ENCODE peak calls at places on chromosomes 6 and 20, in eight cellular contexts. L, I, Y, M, H, V, C and N are unnamed samples.

GRCh38 chr6:219641-220198 is 72.6 kb upstream of the DUSP22 start:
- DNase-seq in Y (peak), L (no peak), V (no peak), I (peak), H (peak), C (peak), M (peak), N (no peak)

GRCh38 chr6:134299236-134299635 is 18.7 kb downstream of the SGK1 start:
- DNase-seq in H (no peak), C (no peak), L (no peak), I (no peak), M (no peak), Y (peak), V (no peak), N (no peak)

GRCh38 chr6:111925296-111925695 is 52.0 kb upstream of the FYN start:
- DNase-seq in Y (peak), H (no peak), L (no peak), I (peak), M (no peak), V (no peak), C (no peak), N (no peak)

GRCh38 chr6:89371849-89372505 is 19.5 kb upstream of the UBE2J1 start:
- DNase-seq in Y (peak), I (peak), M (peak), V (no peak), L (peak), C (peak), H (peak), N (peak)

GRCh38 chr6:125197795-125198269 is 44.3 kb downstream of the TPD52L1 start:
- DNase-seq in Y (peak), C (peak), M (peak), V (no peak), I (no peak), H (no peak), L (no peak), N (no peak)

GRCh38 chr6:34680802-34681515 is 15.6 kb downstream of the ILRUN start:
- DNase-seq in I (peak), L (no peak), M (no peak), Y (peak), H (no peak), C (no peak), V (no peak), N (peak)

GRCh38 chr6:125597411-125598253 is 151.8 kb upstream of the HEY2 start:
- DNase-seq in H (no peak), L (no peak), C (no peak), V (no peak), M (no peak), I (no peak), Y (peak), N (no peak)

GRCh38 chr20:21102691-21103311 is 3.4 kb downstream of the LINC00237 start:
- DNase-seq in Y (peak), H (peak), V (no peak), I (peak), M (peak), L (peak), C (no peak), N (peak)

GRCh38 chr20:39516964-39517363 is 554.8 kb downstream of the DHX35 start:
- DNase-seq in V (no peak), L (no peak), C (no peak), Y (no peak), H (peak), M (no peak), I (peak), N (no peak)

GRCh38 chr6:22421187-22421586 is 124.4 kb upstream of the PRL start:
- DNase-seq in C (no peak), L (no peak), M (no peak), H (no peak), Y (peak), V (no peak), I (no peak), N (no peak)

GRCh38 chr6:64257586-64257985 is 622.0 kb downstream of the PHF3 start:
- DNase-seq in M (no peak), H (no peak), I (no peak), L (no peak), C (no peak), V (no peak), Y (no peak), N (no peak)

GRCh38 chr20:53513168-53513488 is 80.5 kb downstream of the ZNF217 start:
- DNase-seq in V (no peak), H (no peak), C (no peak), I (no peak), L (no peak), M (no peak), Y (peak), N (no peak)

GRCh38 chr6:93343476-93343875 is 75.9 kb downstream of the EPHA7 start:
- DNase-seq in V (no peak), C (no peak), L (no peak), M (no peak), I (no peak), H (no peak), Y (no peak), N (no peak)

GRCh38 chr20:61127311-61128044 is 124.6 kb upstream of the CDH4 start:
- DNase-seq in Y (peak), C (no peak), H (no peak), L (no peak), I (no peak), M (no peak), V (peak), N (no peak)

GRCh38 chr6:86193821-86194220 is 551.1 kb upstream of the SYNCRIP start:
- DNase-seq in H (no peak), L (no peak), M (no peak), I (no peak), C (no peak), Y (no peak), V (no peak), N (no peak)

GRCh38 chr6:140537211-140537610 is 1162.8 kb upstream of the CITED2 start:
- DNase-seq in Y (no peak), L (no peak), I (no peak), H (no peak), C (no peak), V (no peak), M (no peak), N (no peak)

GRCh38 chr6:3233321-3233720 is 5.9 kb upstream of the TUBB2B start:
- DNase-seq in L (no peak), C (no peak), Y (no peak), I (no peak), M (no peak), H (no peak), V (no peak), N (no peak)

GRCh38 chr6:69693749-69694148 is 103.1 kb downstream of the LMBRD1 start:
- DNase-seq in L (no peak), Y (peak), M (no peak), I (no peak), V (no peak), C (no peak), H (no peak), N (no peak)

GRCh38 chr20:14561733-14562132 is 224.3 kb upstream of the FLRT3 start:
- DNase-seq in C (no peak), H (no peak), M (no peak), Y (peak), V (peak), I (no peak), L (no peak), N (no peak)

GRCh38 chr6:28789553-28790083 is 134.2 kb downstream of the TRIM27 start:
- DNase-seq in I (peak), Y (peak), H (no peak), M (no peak), V (no peak), C (peak), L (no peak), N (no peak)

GRCh38 chr6:122154912-122155516 is 244.4 kb upstream of the HSF2 start:
- DNase-seq in L (no peak), V (no peak), I (no peak), C (no peak), M (no peak), Y (no peak), H (no peak), N (no peak)

GRCh38 chr6:36979343-36979742 is 6.7 kb downstream of the MTCH1 start:
- DNase-seq in L (peak), C (no peak), V (no peak), Y (peak), M (no peak), H (no peak), I (no peak), N (peak)
- TF ChIP-seq CTCF in L (peak), C (no peak), V (peak), Y (peak), M (no peak), H (no peak), I (no peak), N (peak)

GRCh38 chr6:105001063-105001462 is 44.2 kb downstream of the LIN28B start:
- DNase-seq in I (no peak), H (no peak), Y (no peak), L (no peak), M (no peak), C (no peak), V (no peak), N (no peak)

GRCh38 chr6:105001906-105002305 is 45.0 kb downstream of the LIN28B start:
- DNase-seq in C (no peak), V (no peak), I (no peak), M (no peak), L (no peak), Y (no peak), H (no peak), N (no peak)

GRCh38 chr6:104995989-104996617 is 39.2 kb downstream of the LIN28B start:
- DNase-seq in L (peak), C (no peak), V (no peak), H (no peak), M (no peak), Y (peak), I (peak), N (no peak)
- TF ChIP-seq CTCF in L (peak), C (peak), V (no peak), H (no peak), M (no peak), Y (peak), I (no peak), N (no peak)

DNA sequence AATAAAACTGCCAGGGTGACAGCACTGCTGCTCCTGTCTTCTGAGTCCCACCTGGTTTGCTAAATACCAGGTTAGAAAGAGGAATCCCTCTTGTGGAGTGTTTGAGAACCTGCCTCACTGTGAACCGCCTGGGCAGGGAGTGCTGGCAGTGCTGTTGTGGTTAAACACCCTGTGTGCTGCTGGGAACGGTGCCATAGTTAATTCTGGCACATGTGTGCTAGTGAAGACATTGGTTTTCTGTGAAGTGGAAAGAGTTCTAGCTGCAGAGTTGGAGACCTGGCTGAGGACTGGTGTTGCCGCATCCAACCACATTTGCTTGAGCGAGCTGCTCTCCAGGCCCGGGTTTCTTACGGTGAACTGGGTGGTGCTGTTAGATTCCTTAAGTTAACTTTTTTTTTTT is 72.7 kb downstream of the IGF2R start:
- DNase-seq in I (no peak), C (no peak), M (no peak), V (peak), Y (peak), L (no peak), H (no peak), N (no peak)
- TF ChIP-seq CTCF in I (no peak), C (no peak), M (no peak), V (peak), Y (peak), L (peak), H (no peak), N (no peak)

DNA sequence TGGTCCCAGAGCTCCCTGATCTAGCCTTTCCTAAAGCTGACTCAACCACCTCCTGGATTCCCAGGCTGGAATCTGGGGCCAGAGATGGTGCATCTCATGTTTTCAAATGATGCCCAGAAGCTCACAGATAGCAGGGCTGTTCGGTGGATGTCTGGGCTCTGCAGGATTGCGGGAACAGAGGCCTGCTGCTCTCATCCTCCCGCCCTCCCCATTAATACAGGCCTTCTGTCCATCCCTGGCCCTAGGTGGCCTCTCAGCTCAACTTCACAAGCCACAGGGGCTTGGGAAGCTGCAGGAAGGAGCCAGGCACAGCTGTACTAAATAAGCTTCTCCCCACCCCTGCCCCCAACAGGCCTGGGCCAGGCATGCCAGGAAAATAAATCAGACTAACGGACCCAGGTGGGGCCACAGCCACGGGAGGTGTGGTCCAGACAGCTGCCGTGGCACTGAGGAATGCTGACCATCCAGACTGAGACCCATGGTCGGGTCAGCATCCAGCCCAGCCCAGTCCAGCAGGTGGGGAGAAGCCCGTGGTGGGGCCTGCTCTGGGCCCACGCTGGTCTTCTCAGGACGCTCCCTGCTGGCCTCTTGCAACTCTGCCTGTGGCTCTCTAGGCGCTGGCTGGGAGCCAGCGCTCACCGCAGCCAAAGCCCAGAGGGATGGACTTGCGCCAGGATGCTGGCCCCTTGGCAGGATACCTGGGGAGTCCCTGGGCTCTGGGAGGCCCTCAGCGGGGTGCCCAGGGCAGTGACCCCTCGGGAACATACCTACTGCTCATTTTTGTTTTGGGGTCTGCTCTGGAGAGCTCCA is 8.5 kb upstream of the YTHDF1 start:
- DNase-seq in C (peak), V (no peak), L (peak), Y (peak), I (peak), M (no peak), H (no peak), N (no peak)
- TF ChIP-seq CTCF in C (peak), V (peak), L (peak), Y (peak), I (no peak), M (no peak), H (no peak), N (no peak)

DNA sequence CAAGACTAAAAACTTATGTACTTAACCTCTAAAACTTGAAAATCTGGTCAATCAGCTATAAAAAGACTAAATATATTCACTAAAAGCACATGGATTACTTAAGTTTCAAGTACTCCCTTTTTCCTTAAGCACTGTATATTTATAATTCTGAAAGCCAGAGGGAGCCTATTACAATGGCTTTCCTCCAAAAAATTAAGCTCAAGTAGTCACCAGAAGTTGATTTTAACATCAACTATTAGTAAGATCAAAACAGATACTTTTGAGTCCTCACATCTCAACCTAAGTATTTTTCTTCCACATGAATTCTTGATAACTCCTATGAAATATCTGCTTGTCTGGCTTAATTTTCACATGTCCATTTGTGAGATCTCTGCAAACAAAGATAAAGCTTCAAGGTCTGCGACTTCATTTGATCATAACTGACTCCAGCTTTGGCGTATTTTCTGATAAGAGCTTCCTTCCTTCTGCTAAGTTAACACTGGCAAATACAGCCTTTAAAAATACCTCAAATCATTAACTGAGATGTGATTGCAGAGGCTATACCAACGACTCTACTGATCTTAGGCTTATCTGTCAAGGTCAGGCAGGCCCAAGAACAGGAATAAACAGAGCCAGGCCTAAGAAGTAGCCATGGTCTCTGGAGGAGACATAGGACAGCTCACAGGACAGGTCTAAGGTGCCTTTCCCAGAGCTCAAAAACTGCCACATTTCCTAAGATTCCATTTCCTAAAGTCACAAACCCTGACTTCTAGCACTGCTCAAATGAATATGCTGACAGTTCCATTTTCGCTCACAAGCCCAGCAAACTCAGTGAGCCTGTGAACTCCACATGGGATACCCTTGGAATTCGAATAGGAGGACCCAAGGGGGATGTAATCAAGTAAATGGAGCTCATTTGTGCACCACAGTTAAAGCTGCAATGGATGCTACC is 10.0 kb downstream of the SNX5 start:
- DNase-seq in V (no peak), I (no peak), C (no peak), M (no peak), L (no peak), Y (peak), H (no peak), N (no peak)
- TF ChIP-seq CTCF in V (no peak), I (no peak), C (no peak), M (no peak), L (peak), Y (peak), H (no peak), N (no peak)

DNA sequence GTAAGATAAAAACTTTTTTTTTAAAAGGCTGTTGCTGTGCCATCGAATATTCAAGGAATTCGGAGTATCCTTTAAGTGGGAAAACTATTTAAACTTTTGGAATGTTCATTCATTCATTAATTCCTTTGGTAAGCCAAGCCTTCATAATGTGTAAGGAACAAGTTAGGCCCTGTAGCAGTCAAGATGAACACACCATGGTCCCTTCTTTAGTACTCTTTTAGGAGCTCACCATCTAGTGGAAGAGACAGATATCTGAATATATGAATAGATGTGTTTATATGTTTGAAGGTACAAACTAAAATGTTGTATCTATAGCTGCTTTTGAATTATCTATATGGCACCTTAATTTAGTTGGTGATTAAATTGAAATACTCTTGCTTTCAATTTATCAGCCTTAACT is 5.8 kb downstream of the SPO11 start:
- DNase-seq in H (no peak), I (peak), V (no peak), C (no peak), Y (peak), M (no peak), L (no peak), N (no peak)
- TF ChIP-seq CTCF in H (no peak), I (no peak), V (no peak), C (peak), Y (peak), M (no peak), L (no peak), N (no peak)